ENCODE peak calls at places on chromosomes 1 and 21, in ten cellular contexts. M, J, K, X, G, B, T, D, E and Q are unnamed samples.

GRCh38 chr1:203116048-203116810 is 11.3 kb upstream of the ADORA1 start:
- DNase-seq in M (no peak), J (no peak), K (no peak), X (no peak), G (no peak), B (no peak), T (no peak), D (no peak), E (no peak), Q (no peak)

GRCh38 chr1:51086496-51087271 is 15.3 kb upstream of the C1orf185 start:
- DNase-seq in M (no peak), J (no peak), K (no peak), X (no peak), G (no peak), B (no peak), T (no peak), D (no peak), E (no peak), Q (no peak)

GRCh38 chr21:29175408-29176147 is 45.1 kb downstream of the MAP3K7CL start:
- DNase-seq in M (no peak), J (no peak), K (peak), X (no peak), G (peak), B (peak), T (no peak), D (peak), E (no peak), Q (no peak)

GRCh38 chr1:13540871-13541270 is 27.1 kb upstream of the LRRC38 start:
- DNase-seq in M (no peak), J (no peak), K (no peak), X (no peak), G (no peak), B (no peak), T (no peak), D (no peak), E (peak), Q (no peak)

GRCh38 chr21:42986125-42986783 is 11.9 kb downstream of the PKNOX1 start:
- DNase-seq in M (no peak), J (no peak), K (peak), X (no peak), G (peak), B (no peak), T (no peak), D (no peak), E (no peak), Q (no peak)

GRCh38 chr1:11817192-11817591 is 11.2 kb downstream of the CLCN6 start:
- DNase-seq in M (no peak), J (no peak), K (no peak), X (no peak), G (no peak), B (no peak), T (no peak), D (no peak), E (no peak), Q (no peak)

GRCh38 chr1:193489191-193489590 is 302.8 kb upstream of the B3GALT2 start:
- DNase-seq in M (no peak), J (no peak), K (no peak), X (no peak), G (no peak), B (no peak), T (no peak), D (no peak), E (no peak), Q (no peak)

GRCh38 chr1:23098463-23099170 is 70.0 kb downstream of the LUZP1 start:
- DNase-seq in M (peak), J (peak), K (peak), X (peak), G (peak), B (peak), T (peak), D (peak), E (peak), Q (peak)

GRCh38 chr1:36329817-36330216 is 6.4 kb upstream of the EVA1B start:
- DNase-seq in M (no peak), J (no peak), K (no peak), X (no peak), G (no peak), B (no peak), T (no peak), D (no peak), E (no peak), Q (no peak)

GRCh38 chr1:89454845-89455521 is 69.6 kb upstream of the LRRC8B start:
- DNase-seq in M (peak), J (peak), K (peak), X (peak), G (peak), B (peak), T (peak), D (peak), E (peak), Q (peak)

GRCh38 chr1:118154220-118154619 is 30.8 kb downstream of the SPAG17 start:
- DNase-seq in M (no peak), J (no peak), K (peak), X (no peak), G (peak), B (no peak), T (no peak), D (peak), E (no peak), Q (no peak)

GRCh38 chr1:179079113-179079761 is 2.6 kb upstream of the TOR3A start:
- DNase-seq in M (peak), J (no peak), K (peak), X (peak), G (peak), B (peak), T (peak), D (peak), E (peak), Q (no peak)

GRCh38 chr1:185559684-185560310 is 174.4 kb upstream of the HMCN1 start:
- DNase-seq in M (no peak), J (no peak), K (peak), X (peak), G (peak), B (no peak), T (no peak), D (peak), E (peak), Q (no peak)

GRCh38 chr1:78475888-78476610 is 14.7 kb upstream of the PTGFR start:
- DNase-seq in M (no peak), J (no peak), K (peak), X (no peak), G (peak), B (no peak), T (no peak), D (peak), E (no peak), Q (no peak)

GRCh38 chr21:26776320-26777021 is 68.7 kb downstream of the ADAMTS1 start:
- DNase-seq in M (no peak), J (no peak), K (peak), X (peak), G (peak), B (peak), T (no peak), D (peak), E (no peak), Q (no peak)

GRCh38 chr1:247332215-247332900 is 691 bp upstream of the ZNF496 start:
- DNase-seq in M (peak), J (peak), K (peak), X (peak), G (peak), B (peak), T (no peak), D (peak), E (peak), Q (peak)

GRCh38 chr1:197781998-197782718 is 6.9 kb upstream of the DENND1B start:
- DNase-seq in M (no peak), J (no peak), K (peak), X (peak), G (peak), B (peak), T (no peak), D (peak), E (no peak), Q (no peak)

GRCh38 chr21:32337206-32337605 is 38.6 kb downstream of the MRAP start:
- DNase-seq in M (no peak), J (no peak), K (no peak), X (no peak), G (no peak), B (no peak), T (no peak), D (no peak), E (no peak), Q (no peak)

GRCh38 chr1:238953448-238953847 is 432.9 kb upstream of the CHRM3 start:
- DNase-seq in M (no peak), J (no peak), K (peak), X (no peak), G (no peak), B (no peak), T (no peak), D (no peak), E (no peak), Q (no peak)
- TF ChIP-seq CTCF in M (no peak), J (no peak), K (peak), X (no peak), G (peak), B (no peak), T (peak), D (no peak), E (no peak), Q (peak)

GRCh38 chr1:71610489-71610888 is 529.7 kb upstream of the ZRANB2 start:
- DNase-seq in M (no peak), J (no peak), K (no peak), X (no peak), G (no peak), B (no peak), T (no peak), D (no peak), E (no peak), Q (no peak)
- TF ChIP-seq CTCF in M (no peak), J (no peak), K (no peak), X (no peak), G (no peak), B (no peak), T (no peak), D (no peak), E (no peak), Q (no peak)

GRCh38 chr21:41974752-41975053 is 20.9 kb upstream of the C2CD2 start:
- DNase-seq in M (no peak), J (no peak), K (no peak), X (no peak), G (no peak), B (no peak), T (no peak), D (no peak), E (no peak), Q (no peak)

GRCh38 chr21:41973427-41973831 is 19.6 kb upstream of the C2CD2 start:
- DNase-seq in M (no peak), J (no peak), K (peak), X (no peak), G (no peak), B (no peak), T (no peak), D (no peak), E (no peak), Q (no peak)

GRCh38 chr21:41975391-41976272 is 21.8 kb upstream of the C2CD2 start:
- DNase-seq in M (no peak), J (no peak), K (no peak), X (no peak), G (no peak), B (no peak), T (no peak), D (no peak), E (no peak), Q (no peak)

GRCh38 chr21:41972511-41973205 is 18.8 kb upstream of the C2CD2 start:
- DNase-seq in M (no peak), J (no peak), K (no peak), X (no peak), G (no peak), B (no peak), T (no peak), D (no peak), E (no peak), Q (no peak)

GRCh38 chr21:41973861-41974751 is 20.3 kb upstream of the C2CD2 start:
- DNase-seq in M (no peak), J (no peak), K (no peak), X (no peak), G (peak), B (no peak), T (no peak), D (peak), E (peak), Q (no peak)
- TF ChIP-seq CTCF in M (no peak), J (no peak), K (peak), X (no peak), G (peak), B (peak), T (no peak), D (peak), E (no peak), Q (no peak)

GRCh38 chr1:191453487-191453886 is 704.8 kb upstream of the RGS18 start:
- DNase-seq in M (no peak), J (no peak), K (no peak), X (no peak), G (no peak), B (no peak), T (no peak), D (no peak), E (no peak), Q (no peak)
- TF ChIP-seq CTCF in M (no peak), J (no peak), K (no peak), X (no peak), G (no peak), B (no peak), T (no peak), D (no peak), E (no peak), Q (no peak)